ENCODE peak calls at places on chromosomes 6 and 20, in four cellular contexts. H is K562, I is HepG2, C is GM12878. L is an unnamed sample.

GRCh38 chr6:40251609-40252008 is 317.3 kb upstream of the MOCS1 start:
- DNase-seq in H (no peak), I (no peak), C (peak), L (no peak)

GRCh38 chr20:54083459-54083858 is 13.1 kb upstream of the BCAS1 start:
- DNase-seq in H (no peak), I (no peak), C (no peak), L (no peak)

GRCh38 chr6:113576310-113576709 is 280.8 kb upstream of the MARCKS start:
- DNase-seq in H (no peak), I (no peak), C (no peak), L (no peak)

GRCh38 chr6:501891-502601 is 110.5 kb downstream of the IRF4 start:
- DNase-seq in H (no peak), I (no peak), C (no peak), L (no peak)

GRCh38 chr20:22789661-22790060 is 205.3 kb upstream of the FOXA2 start:
- DNase-seq in H (no peak), I (no peak), C (no peak), L (no peak)

GRCh38 chr6:10970731-10971130 is 73.4 kb downstream of the ELOVL2 start:
- DNase-seq in H (no peak), I (no peak), C (no peak), L (no peak)

GRCh38 chr6:147395158-147395557 is 113.3 kb upstream of the SAMD5 start:
- DNase-seq in H (no peak), I (no peak), C (no peak), L (no peak)

GRCh38 chr20:4082406-4083102 is 67.2 kb upstream of the RNF24 start:
- DNase-seq in H (peak), I (peak), C (peak), L (peak)

GRCh38 chr6:147156799-147157382 is 47.3 kb upstream of the STXBP5 start:
- DNase-seq in H (peak), I (no peak), C (no peak), L (no peak)

GRCh38 chr6:169046021-169046420 is 207.6 kb downstream of the THBS2 start:
- DNase-seq in H (no peak), I (no peak), C (no peak), L (no peak)

GRCh38 chr6:161694995-161695394 is 421.1 kb upstream of the AGPAT4 start:
- DNase-seq in H (peak), I (peak), C (no peak), L (no peak)

GRCh38 chr6:154888426-154888825 is 106.7 kb upstream of the TIAM2 start:
- DNase-seq in H (no peak), I (no peak), C (no peak), L (no peak)

GRCh38 chr20:41587956-41588355 is 30.2 kb downstream of the CHD6 start:
- DNase-seq in H (no peak), I (no peak), C (no peak), L (no peak)

GRCh38 chr20:24790746-24791283 is 158.3 kb upstream of the CST7 start:
- DNase-seq in H (no peak), I (no peak), C (no peak), L (peak)

GRCh38 chr20:4162766-4163165 is 147.4 kb upstream of the RNF24 start:
- DNase-seq in H (no peak), I (no peak), C (no peak), L (no peak)

GRCh38 chr20:43387737-43388136 is 70.0 kb upstream of the SRSF6 start:
- DNase-seq in H (no peak), I (no peak), C (no peak), L (no peak)

GRCh38 chr6:155313602-155314091 is 637 bp downstream of the TFB1M start:
- DNase-seq in H (no peak), I (peak), C (no peak), L (no peak)

GRCh38 chr6:24330137-24330732 is 27.6 kb downstream of the DCDC2 start:
- DNase-seq in H (no peak), I (peak), C (no peak), L (no peak)

GRCh38 chr6:90294614-90294988 is 2.0 kb downstream of the BACH2 start:
- DNase-seq in H (no peak), I (no peak), C (no peak), L (peak)

GRCh38 chr20:61976650-61977332 is 88.9 kb downstream of the TAF4 start:
- DNase-seq in H (no peak), I (no peak), C (no peak), L (no peak)

GRCh38 chr6:144158133-144158532 is 7.8 kb downstream of the STX11 start:
- DNase-seq in H (no peak), I (no peak), C (no peak), L (no peak)

GRCh38 chr20:9878096-9878495 is 39.2 kb upstream of the PAK5 start:
- DNase-seq in H (no peak), I (no peak), C (no peak), L (no peak)

GRCh38 chr6:81909981-81910910 is 157.8 kb upstream of the TENT5A start:
- DNase-seq in H (no peak), I (no peak), C (no peak), L (no peak)

GRCh38 chr6:54913211-54913610 is 66.6 kb downstream of the FAM83B start:
- DNase-seq in H (no peak), I (no peak), C (no peak), L (no peak)

GRCh38 chr20:53157443-53158408 is 185.6 kb downstream of the TSHZ2 start:
- DNase-seq in H (peak), I (peak), C (no peak), L (peak)

GRCh38 chr20:44343162-44343675 is 6.4 kb downstream of the R3HDML start:
- DNase-seq in H (no peak), I (no peak), C (no peak), L (no peak)

GRCh38 chr6:135141728-135142127 is 39.4 kb upstream of the MYB start:
- DNase-seq in H (no peak), I (no peak), C (no peak), L (no peak)

GRCh38 chr6:39791850-39792500 is at the start of gene DAAM2:
- DNase-seq in H (no peak), I (no peak), C (no peak), L (peak)

GRCh38 chr20:32466739-32467505 is 108.8 kb downstream of the ASXL1 start:
- DNase-seq in H (no peak), I (no peak), C (no peak), L (no peak)

GRCh38 chr6:86888311-86888710 is 49.0 kb upstream of the HTR1E start:
- DNase-seq in H (no peak), I (no peak), C (no peak), L (no peak)

GRCh38 chr20:9514461-9515210 is at the start of gene LAMP5:
- DNase-seq in H (no peak), I (no peak), C (no peak), L (peak)

GRCh38 chr20:8129211-8129986 is 2.7 kb upstream of the PLCB1 start:
- DNase-seq in H (no peak), I (peak), C (no peak), L (no peak)

GRCh38 chr6:24658573-24659511 is 7.9 kb downstream of the TDP2 start:
- DNase-seq in H (no peak), I (no peak), C (no peak), L (no peak)

DNA sequence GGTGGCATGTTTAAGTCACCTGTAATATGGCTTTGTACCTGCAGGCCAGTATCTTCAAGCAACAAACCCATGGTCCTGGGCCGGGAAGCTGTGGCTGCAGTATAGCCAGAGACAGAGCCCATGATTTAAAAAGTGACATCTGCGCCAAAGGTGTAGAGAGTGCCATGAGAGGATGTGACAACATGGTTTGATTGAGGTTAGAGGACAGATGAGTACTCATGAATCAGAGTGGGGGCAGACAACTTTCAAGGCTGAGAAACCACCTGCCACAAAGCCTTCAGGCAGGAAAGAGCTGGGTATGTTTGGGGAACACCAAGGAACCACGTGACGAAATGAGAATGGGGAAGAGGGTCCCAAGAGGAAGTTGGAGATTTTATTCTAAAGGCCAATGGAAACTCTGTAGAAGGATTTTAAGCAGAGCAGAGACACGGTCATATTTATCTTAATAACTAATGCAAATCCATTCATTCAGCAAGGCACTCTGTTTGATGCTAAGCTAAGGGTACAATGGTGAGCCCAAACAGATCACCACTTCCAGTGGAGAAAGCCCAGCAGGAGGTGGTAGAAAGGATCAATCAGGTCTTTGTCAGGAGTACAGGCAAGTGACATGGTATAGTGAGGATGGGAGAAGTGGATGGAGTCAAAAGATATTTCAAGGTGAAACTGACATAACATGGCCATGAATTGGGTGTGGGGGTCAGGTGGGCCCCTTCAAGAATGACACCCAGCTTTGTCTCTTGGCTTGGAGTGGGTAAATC is 3.4 kb upstream of the MICAL1 start:
- DNase-seq in H (no peak), I (no peak), C (peak), L (no peak)
- TF ChIP-seq NR2C2 in H (no peak), I (no peak), C (no peak), L (no peak)

GRCh38 chr6:165747963-165748362 is 84.9 kb upstream of the PDE10A start:
- DNase-seq in H (no peak), I (no peak), C (no peak), L (no peak)
- TF ChIP-seq NR2C2 in H (no peak), I (no peak), C (no peak), L (no peak)

GRCh38 chr20:56781108-56781739 is 152.1 kb downstream of the TFAP2C start:
- DNase-seq in H (no peak), I (no peak), C (no peak), L (no peak)
- TF ChIP-seq NR2C2 in H (no peak), I (no peak), C (no peak), L (no peak)

DNA sequence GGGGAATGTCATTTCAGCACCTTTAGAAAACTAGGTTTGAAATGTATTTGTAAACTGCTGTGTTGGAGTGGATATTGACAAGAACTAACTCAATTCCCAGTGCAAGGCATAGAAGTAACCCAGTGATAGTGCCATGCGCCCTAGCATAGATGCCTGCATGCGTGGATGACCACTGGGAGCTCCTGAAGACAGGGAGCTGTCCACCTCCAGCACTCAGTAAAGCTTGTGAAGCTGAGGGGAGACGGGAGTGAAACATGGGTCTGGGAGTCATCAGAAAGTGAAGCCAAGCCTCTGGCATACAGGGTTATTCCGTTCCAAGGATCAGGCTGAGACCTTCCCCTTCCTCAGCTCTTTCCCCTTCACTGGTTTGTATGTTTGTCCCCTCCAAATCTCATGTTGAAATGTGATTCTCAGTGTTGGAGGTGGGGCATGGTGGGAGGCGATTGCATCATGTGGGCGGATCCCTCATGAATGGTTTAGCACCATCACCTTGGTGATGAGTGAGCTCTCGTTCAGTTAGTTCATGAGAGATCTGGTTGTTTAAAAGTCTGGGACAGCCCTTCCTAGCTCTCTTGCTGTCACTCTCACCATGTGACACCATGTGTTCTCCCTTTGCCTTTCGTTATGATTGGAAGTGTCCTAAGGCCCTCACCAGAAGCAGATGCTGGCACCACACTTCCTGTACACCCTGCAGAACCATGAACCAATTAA is 146.5 kb upstream of the FERMT1 start:
- DNase-seq in H (no peak), I (no peak), C (no peak), L (peak)
- TF ChIP-seq NR2C2 in H (no peak), I (no peak), C (no peak), L (no peak)

DNA sequence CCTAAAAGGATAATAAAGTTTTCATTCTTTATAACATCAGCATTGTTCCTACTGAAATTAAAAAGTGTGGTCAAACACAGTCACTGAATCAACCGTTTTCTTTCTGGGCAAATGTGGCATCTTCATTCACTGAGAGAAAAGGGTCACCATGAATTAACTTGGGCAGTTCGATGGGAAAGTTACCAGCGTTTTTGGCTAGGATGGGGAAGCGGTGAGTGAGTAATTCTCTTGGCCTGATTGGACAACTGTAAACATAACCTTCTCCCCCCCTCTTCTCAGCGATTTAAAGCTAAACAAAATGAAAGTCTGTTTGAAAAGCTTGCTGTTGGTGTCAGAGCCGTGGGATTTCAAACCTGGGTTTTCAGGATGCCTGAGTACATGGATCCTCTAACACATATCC is 181.9 kb downstream of the SASH1 start:
- DNase-seq in H (no peak), I (no peak), C (no peak), L (no peak)
- TF ChIP-seq NR2C2 in H (no peak), I (no peak), C (no peak), L (no peak)

GRCh38 chr6:43937236-43938177 is 167.5 kb downstream of the VEGFA start:
- DNase-seq in H (peak), I (no peak), C (no peak), L (no peak)

GRCh38 chr6:43934803-43935602 is 165.0 kb downstream of the VEGFA start:
- DNase-seq in H (no peak), I (no peak), C (no peak), L (no peak)

GRCh38 chr6:43935921-43936320 is 165.9 kb downstream of the VEGFA start:
- DNase-seq in H (no peak), I (no peak), C (no peak), L (no peak)

GRCh38 chr6:43938178-43939101 is 168.4 kb downstream of the VEGFA start:
- DNase-seq in H (no peak), I (no peak), C (no peak), L (no peak)

DNA sequence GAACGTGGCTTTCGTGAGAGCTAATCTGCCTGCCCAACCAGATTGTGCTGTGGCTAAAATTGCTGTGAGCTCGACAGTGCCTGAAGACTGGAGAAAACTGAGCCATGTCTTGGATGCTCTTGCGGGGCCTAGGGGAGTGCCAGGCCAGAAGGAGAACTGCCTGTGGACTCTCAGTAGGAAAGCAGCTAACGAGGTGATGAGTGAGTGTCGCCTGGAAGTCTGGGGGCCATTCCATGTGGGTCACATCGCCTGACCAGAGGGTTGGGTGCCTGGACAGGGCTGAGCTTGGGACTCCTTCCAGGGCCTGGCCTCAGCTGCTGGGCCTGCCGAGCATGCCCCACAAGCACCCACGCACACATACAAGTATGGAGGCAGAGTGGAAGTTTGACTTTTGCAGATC is 166.5 kb downstream of the VEGFA start:
- DNase-seq in H (no peak), I (no peak), C (no peak), L (no peak)
- TF ChIP-seq NR2C2 in H (no peak), I (no peak), C (no peak), L (no peak)